ENCODE peak calls at places on chromosome 4, in seven cellular contexts. W, L, D, I, C, O and H are unnamed samples.

GRCh38 chr4:44194365-44194764 is 254.2 kb downstream of the KCTD8 start:
- DNase-seq in D (no peak), W (no peak), I (no peak), O (no peak), C (no peak), L (no peak), H (no peak)

GRCh38 chr4:82773049-82773448 is 25.5 kb downstream of the SCD5 start:
- DNase-seq in L (no peak), C (no peak), D (no peak), I (no peak), O (no peak), W (no peak), H (no peak)

GRCh38 chr4:39067451-39067850 is 5.4 kb downstream of the KLHL5 start:
- DNase-seq in L (no peak), O (no peak), D (peak; percentile 27), W (no peak), C (no peak), I (no peak), H (no peak)

GRCh38 chr4:38566811-38567398 is 97.1 kb upstream of the KLF3 start:
- DNase-seq in I (no peak), W (no peak), D (peak; percentile 18), C (no peak), L (no peak), O (no peak), H (no peak)

GRCh38 chr4:10442976-10443375 is 14.2 kb downstream of the ZNF518B start:
- DNase-seq in W (no peak), I (no peak), D (peak; percentile 33), O (no peak), L (no peak), C (no peak), H (no peak)

GRCh38 chr4:38166082-38166481 is 205.9 kb downstream of the PTTG2 start:
- DNase-seq in I (no peak), W (no peak), O (no peak), L (no peak), D (no peak), C (no peak), H (no peak)

GRCh38 chr4:163707873-163708272 is 213.4 kb downstream of the TMA16 start:
- DNase-seq in D (no peak), I (no peak), O (no peak), C (no peak), L (no peak), W (no peak), H (no peak)

GRCh38 chr4:175811171-175811570 is 893 bp downstream of the GPM6A start:
- DNase-seq in W (no peak), D (no peak), O (no peak), I (no peak), C (no peak), L (no peak), H (no peak)

GRCh38 chr4:131370846-131371245 is 1778.2 kb upstream of the PCDH10 start:
- DNase-seq in O (no peak), C (no peak), L (no peak), W (no peak), I (no peak), D (no peak), H (no peak)

GRCh38 chr4:98055800-98056501 is 87.3 kb downstream of the STPG2 start:
- DNase-seq in L (no peak), I (no peak), C (no peak), W (no peak), O (no peak), D (no peak), H (no peak)

GRCh38 chr4:73948990-73949706 is 32.7 kb downstream of the PF4 start:
- DNase-seq in O (no peak), D (no peak), C (no peak), L (no peak), I (no peak), W (no peak), H (no peak)

GRCh38 chr4:46270986-46271596 is 118.8 kb downstream of the GABRA2 start:
- DNase-seq in C (no peak), W (no peak), L (no peak), I (no peak), D (peak; percentile 29), O (peak; percentile 4), H (no peak)

GRCh38 chr4:82624819-82625218 is 63.0 kb upstream of the TMEM150C start:
- DNase-seq in D (no peak), W (no peak), C (no peak), I (no peak), L (no peak), O (no peak), H (no peak)

GRCh38 chr4:168248311-168248710 is 70.2 kb downstream of the DDX60 start:
- DNase-seq in W (no peak), O (no peak), I (no peak), D (no peak), C (no peak), L (no peak), H (no peak)

GRCh38 chr4:52071786-52072552 is 20.9 kb downstream of the SPATA18 start:
- DNase-seq in D (no peak), O (no peak), W (no peak), L (no peak), I (no peak), C (no peak), H (no peak)

GRCh38 chr4:5638316-5638715 is 70.0 kb downstream of the EVC2 start:
- DNase-seq in W (no peak), O (no peak), D (peak; percentile 26), I (no peak), C (no peak), L (no peak), H (no peak)

GRCh38 chr4:156660470-156660869 is 311.1 kb downstream of the PDGFC start:
- DNase-seq in I (no peak), L (no peak), C (no peak), O (no peak), D (no peak), W (no peak), H (no peak)

GRCh38 chr4:163613375-163613774 is 118.9 kb downstream of the TMA16 start:
- DNase-seq in D (no peak), C (no peak), L (no peak), W (no peak), O (no peak), I (no peak), H (no peak)

GRCh38 chr4:162075691-162076090 is 88.1 kb downstream of the FSTL5 start:
- DNase-seq in D (no peak), L (no peak), I (no peak), W (no peak), C (no peak), O (no peak), H (no peak)

GRCh38 chr4:109134268-109134667 is 168.2 kb downstream of the COL25A1 start:
- DNase-seq in I (no peak), D (no peak), C (no peak), L (no peak), W (no peak), O (no peak), H (no peak)

GRCh38 chr4:21304061-21304541 is 603.8 kb downstream of the PACRGL start:
- DNase-seq in I (peak; percentile 70), O (no peak), C (no peak), W (no peak), L (no peak), D (no peak), H (no peak)

GRCh38 chr4:6986781-6987565 is 56.2 kb upstream of the TADA2B start:
- DNase-seq in W (peak; percentile 94), I (peak; percentile 98), D (peak; percentile 97), L (peak; percentile 97), O (peak; percentile 93), C (peak; percentile 94), H (peak; percentile 95)
- TF ChIP-seq CTCF in W (no peak), I (peak; percentile 17), D (peak; percentile 1), L (peak; percentile 3), O (no peak), C (peak; percentile 6), H (no peak)

DNA sequence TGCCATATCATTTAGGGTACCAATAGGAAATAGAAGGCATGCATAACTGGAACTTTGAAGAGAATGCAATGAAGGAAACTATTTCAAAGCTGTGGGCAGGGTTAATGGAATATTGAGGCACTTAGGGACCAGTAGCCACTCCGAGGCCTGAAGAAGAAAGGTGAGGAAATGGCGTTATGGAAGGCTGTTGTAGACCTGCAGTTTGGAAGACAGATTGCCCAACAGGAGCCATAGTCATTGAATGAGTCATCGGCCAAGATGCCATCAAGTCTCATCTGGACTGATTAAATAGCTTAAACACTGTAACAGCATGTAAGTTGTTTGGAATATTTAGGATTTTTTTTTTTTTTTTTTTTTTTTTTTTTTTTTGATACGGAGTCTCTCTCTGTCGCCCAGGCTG is 11.6 kb downstream of the CXCL13 start:
- DNase-seq in D (peak; percentile 25), L (no peak), W (no peak), I (no peak), O (no peak), C (no peak), H (no peak)
- H3K27ac ChIP-seq in D (no peak overlapping the region), L (no peak overlapping the region), W (no peak overlapping the region), I (no peak overlapping the region), O (no peak overlapping the region), C (no peak overlapping the region), H (no peak overlapping the region)

GRCh38 chr4:83852085-83852451 is 316.2 kb downstream of the GPAT3 start:
- DNase-seq in L (no peak), I (no peak), W (no peak), O (no peak), C (no peak), D (peak; percentile 6), H (no peak)
- H3K4me3 ChIP-seq in L (no peak overlapping the region), I (no peak overlapping the region), W (no peak overlapping the region), O (no peak overlapping the region), C (no peak overlapping the region), D (no peak overlapping the region), H (no peak overlapping the region)

GRCh38 chr4:56426273-56426672 is 9.1 kb downstream of the PPAT start:
- DNase-seq in W (no peak), I (no peak), C (no peak), D (no peak), O (no peak), L (no peak), H (no peak)

GRCh38 chr4:56424176-56424575 is 11.2 kb downstream of the PPAT start:
- DNase-seq in C (no peak), O (no peak), D (no peak), W (no peak), I (no peak), L (no peak), H (no peak)

GRCh38 chr4:56425518-56425917 is 9.9 kb downstream of the PPAT start:
- DNase-seq in W (no peak), C (no peak), L (no peak), O (no peak), D (no peak), I (no peak), H (no peak)

GRCh38 chr4:56430203-56430602 is 5.2 kb downstream of the PPAT start:
- DNase-seq in L (no peak), C (no peak), W (no peak), I (no peak), O (no peak), D (no peak), H (no peak)

DNA sequence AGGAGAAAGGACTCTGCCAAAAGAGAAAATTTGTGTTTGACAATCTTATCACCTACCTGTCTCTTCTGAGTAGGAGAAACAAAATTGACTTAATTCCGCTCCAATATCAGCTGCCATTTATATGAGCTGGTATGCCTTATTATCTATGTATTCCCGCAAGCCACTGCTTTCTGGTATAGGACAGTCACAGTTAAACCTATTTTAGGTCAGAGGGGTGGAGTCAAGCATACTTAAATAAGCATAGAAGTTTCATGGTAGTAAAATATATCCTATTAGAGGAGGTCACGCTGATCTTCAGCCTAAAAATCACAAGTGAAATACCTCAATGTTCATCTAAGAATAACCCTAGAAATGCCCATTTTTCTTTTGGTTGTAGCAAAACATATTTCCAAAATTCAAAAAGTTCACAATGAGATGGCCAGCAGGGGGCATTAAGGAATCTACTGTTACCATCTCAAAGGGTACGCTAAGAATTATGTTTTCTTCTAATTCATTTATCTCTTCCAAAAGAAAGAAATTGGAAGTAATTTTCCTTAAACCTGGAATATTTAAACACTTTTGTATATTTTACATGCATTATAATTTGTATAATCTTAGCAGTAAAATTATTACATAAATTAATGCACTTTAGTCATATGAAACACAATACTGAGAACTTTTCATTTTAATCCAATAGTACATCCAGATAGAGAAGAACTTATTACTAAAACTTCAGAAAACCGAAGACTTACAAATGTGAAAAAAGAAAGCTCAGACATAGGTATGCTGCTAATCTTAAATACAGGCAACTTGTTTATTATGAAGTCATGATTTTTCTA is 10.5 kb downstream of the PPAT start:
- DNase-seq in W (no peak), L (no peak), D (peak; percentile 60), O (peak; percentile 74), C (peak; percentile 38), I (no peak), H (no peak)
- TF ChIP-seq CTCF in W (peak; percentile 64), L (peak; percentile 52), D (peak; percentile 73), O (peak; percentile 38), C (peak; percentile 48), I (peak; percentile 53), H (no peak)